ENCODE peak calls at places on chromosomes 11 and 22, in four cellular contexts. B is H1, W is HepG2, M is GM12878. Z is an unnamed sample.

GRCh38 chr11:17927041-17927440 is 85.8 kb downstream of the SERGEF start:
- DNase-seq in B (no peak), W (no peak), M (no peak), Z (no peak)

GRCh38 chr11:128279861-128280260 is 307.5 kb downstream of the ETS1 start:
- DNase-seq in B (no peak), W (no peak), M (no peak), Z (no peak)

GRCh38 chr11:64164392-64165312 is 1.3 kb downstream of the MACROD1 start:
- DNase-seq in B (peak; percentile 70), W (peak; percentile 13), M (no peak), Z (no peak)

GRCh38 chr11:44939673-44940072 is 11.0 kb downstream of the TP53I11 start:
- DNase-seq in B (no peak), W (peak; percentile 7), M (no peak), Z (no peak)

GRCh38 chr22:42069801-42070516 is 653 bp downstream of the NAGA start:
- DNase-seq in B (no peak), W (no peak), M (no peak), Z (no peak)

GRCh38 chr11:86637976-86638375 is 34.4 kb downstream of the ME3 start:
- DNase-seq in B (no peak), W (no peak), M (no peak), Z (no peak)

GRCh38 chr11:75422248-75423231 is 10.5 kb downstream of the KLHL35 start:
- DNase-seq in B (no peak), W (peak; percentile 86), M (no peak), Z (no peak)

GRCh38 chr22:36366291-36366708 is 21.5 kb downstream of the MYH9 start:
- DNase-seq in B (no peak), W (no peak), M (no peak), Z (no peak)

GRCh38 chr11:44380009-44380313 is 70.0 kb upstream of the ALX4 start:
- DNase-seq in B (no peak), W (no peak), M (no peak), Z (no peak)

GRCh38 chr22:36385491-36386350 is 2.0 kb downstream of the MYH9 start:
- DNase-seq in B (no peak), W (peak; percentile 57), M (no peak), Z (no peak)

GRCh38 chr11:116835042-116835772 is 2.2 kb downstream of the APOA1 start:
- DNase-seq in B (no peak), W (no peak), M (no peak), Z (no peak)

GRCh38 chr22:37750596-37751162 is 53.8 kb downstream of the TRIOBP start:
- DNase-seq in B (no peak), W (no peak), M (no peak), Z (no peak)

GRCh38 chr11:71268706-71269321 is 16.4 kb upstream of the SHANK2 start:
- DNase-seq in B (peak; percentile 29), W (peak; percentile 74), M (no peak), Z (no peak)

GRCh38 chr11:69916806-69917387 is 97.7 kb upstream of the FGF3 start:
- DNase-seq in B (no peak), W (no peak), M (no peak), Z (no peak)

GRCh38 chr22:36493690-36494110 is 12.3 kb upstream of the TXN2 start:
- DNase-seq in B (no peak), W (no peak), M (peak; percentile 63), Z (no peak)

GRCh38 chr11:96012086-96012824 is 88.3 kb upstream of the MTMR2 start:
- DNase-seq in B (no peak), W (peak; percentile 99), M (peak; percentile 96), Z (peak; percentile 9)

GRCh38 chr22:32777997-32778396 is 23.5 kb upstream of the TIMP3 start:
- DNase-seq in B (no peak), W (no peak), M (no peak), Z (no peak)

GRCh38 chr11:108654994-108655631 is 9.8 kb upstream of the DDX10 start:
- DNase-seq in B (no peak), W (peak; percentile 43), M (no peak), Z (no peak)

GRCh38 chr11:4480577-4481539 is 1.6 kb upstream of the OR52K1 start:
- DNase-seq in B (no peak), W (no peak), M (no peak), Z (no peak)
- TF ChIP-seq SUZ12 in B (no peak), W (no peak), M (no peak), Z (no peak)

GRCh38 chr11:33944693-33945424 is 53.0 kb upstream of the LMO2 start:
- DNase-seq in B (no peak), W (no peak), M (no peak), Z (no peak)

GRCh38 chr11:33942954-33943353 is 51.1 kb upstream of the LMO2 start:
- DNase-seq in B (no peak), W (no peak), M (peak; percentile 73), Z (no peak)

GRCh38 chr11:33944345-33944692 is 52.4 kb upstream of the LMO2 start:
- DNase-seq in B (no peak), W (no peak), M (no peak), Z (no peak)

GRCh38 chr11:33945481-33946268 is 53.8 kb upstream of the LMO2 start:
- DNase-seq in B (no peak), W (no peak), M (no peak), Z (no peak)

GRCh38 chr11:33941637-33942160 is 49.8 kb upstream of the LMO2 start:
- DNase-seq in B (no peak), W (no peak), M (peak; percentile 33), Z (no peak)
- H3K9ac ChIP-seq in B (no peak overlapping the region), W (no peak overlapping the region), M (peak overlapping the region; percentile 17), Z (no peak overlapping the region)

DNA sequence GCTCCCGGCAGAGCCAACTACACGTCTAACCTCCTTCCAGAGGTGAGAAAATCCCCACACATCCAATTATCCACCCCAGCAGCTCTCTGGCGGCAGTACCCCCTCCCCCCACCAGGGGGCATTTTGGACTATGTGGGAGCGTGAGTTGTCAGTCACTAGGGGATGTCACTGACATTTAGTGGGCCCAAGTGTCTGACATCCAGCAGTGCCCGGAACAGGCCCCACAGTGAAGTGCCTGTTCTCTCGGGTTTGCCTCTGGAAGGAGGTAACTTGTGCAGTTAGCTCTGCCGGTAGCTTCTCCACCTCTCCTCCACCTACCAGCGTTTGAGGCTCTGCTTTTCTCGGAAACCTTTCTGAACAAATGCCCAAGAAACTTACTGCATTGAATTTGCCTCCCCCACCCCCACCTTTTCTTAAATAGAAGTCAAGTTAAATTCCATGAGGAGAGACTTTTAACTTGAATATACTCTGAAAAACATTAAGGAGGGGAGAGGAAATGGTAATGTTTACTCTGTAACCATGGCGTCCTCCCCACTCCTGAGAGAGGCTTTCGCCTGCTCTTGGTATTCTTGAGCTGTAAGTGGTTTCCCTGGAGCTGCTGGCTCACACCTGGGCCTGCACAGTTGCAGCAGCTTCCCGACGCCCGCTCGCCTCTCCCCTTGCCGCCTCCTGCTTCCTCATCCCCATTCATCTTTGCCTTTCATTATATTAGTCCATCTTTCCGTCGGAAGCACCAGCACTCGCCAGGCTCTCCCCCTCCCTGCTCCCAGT is 112.8 kb downstream of the WNT7B start:
- DNase-seq in B (peak; percentile 96), W (peak; percentile 45), M (no peak), Z (peak; percentile 27)
- TF ChIP-seq SUZ12 in B (peak; percentile 37), W (no peak), M (no peak), Z (no peak)

GRCh38 chr11:130145975-130146776 is 13.4 kb upstream of the ST14 start:
- DNase-seq in B (peak; percentile 85), W (peak; percentile 65), M (no peak), Z (no peak)
- H3K9ac ChIP-seq in B (no peak overlapping the region), W (no peak overlapping the region), M (no peak overlapping the region), Z (no peak overlapping the region)

GRCh38 chr11:126640186-126640585 is 284.7 kb downstream of the ST3GAL4 start:
- DNase-seq in B (no peak), W (no peak), M (no peak), Z (no peak)
- TF ChIP-seq SUZ12 in B (no peak), W (no peak), M (no peak), Z (no peak)

GRCh38 chr11:73324116-73324515 is 16.0 kb downstream of the ARHGEF17 start:
- DNase-seq in B (no peak), W (no peak), M (no peak), Z (no peak)
- H3K9ac ChIP-seq in B (no peak overlapping the region), W (no peak overlapping the region), M (peak overlapping the region; percentile 79), Z (peak overlapping the region; percentile 29)

GRCh38 chr11:107217444-107217843 is 199.2 kb upstream of the GUCY1A2 start:
- DNase-seq in B (no peak), W (no peak), M (no peak), Z (no peak)

GRCh38 chr11:107218123-107219084 is 200.1 kb upstream of the GUCY1A2 start:
- DNase-seq in B (no peak), W (no peak), M (no peak), Z (no peak)

DNA sequence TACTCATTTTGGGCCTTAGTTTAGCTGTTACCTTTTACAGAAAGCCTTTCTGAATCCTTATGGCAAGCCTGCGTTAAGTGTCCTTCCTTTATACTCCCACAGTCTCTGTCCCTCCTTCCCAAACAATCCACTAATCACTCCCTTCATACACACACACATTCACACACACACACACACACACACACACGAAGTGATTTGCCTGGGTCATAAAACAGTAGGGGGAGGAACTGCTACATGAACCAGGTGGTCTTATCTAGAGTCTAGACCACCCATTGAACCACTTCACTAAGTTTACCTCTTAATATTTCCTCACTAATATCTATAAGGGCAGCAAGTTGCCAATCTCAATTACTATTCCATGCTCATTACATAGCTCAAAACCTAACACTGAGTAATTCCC is 196.7 kb upstream of the GUCY1A2 start:
- DNase-seq in B (no peak), W (no peak), M (no peak), Z (no peak)
- TF ChIP-seq SUZ12 in B (no peak), W (no peak), M (no peak), Z (no peak)

GRCh38 chr11:9362393-9362863 is 22.0 kb upstream of the IPO7 start:
- DNase-seq in B (no peak), W (peak; percentile 56), M (no peak), Z (no peak)
- H3K9ac ChIP-seq in B (no peak overlapping the region), W (peak overlapping the region; percentile 16), M (no peak overlapping the region), Z (no peak overlapping the region)

GRCh38 chr11:35014352-35014751 is 97.9 kb downstream of the PDHX start:
- DNase-seq in B (no peak), W (no peak), M (no peak), Z (no peak)
- TF ChIP-seq SUZ12 in B (no peak), W (no peak), M (no peak), Z (no peak)

Z was measured in NT2/D1.